ENCODE peak calls at places on chromosomes 6 and 20, in seven cellular contexts. F is left lung, R is tibial nerve, I is ovary, Y is A673, L is BE2C, V is Panc1. N is an unnamed sample. For H3K4me1 and H3K36me3, the result is how much of the 10 kb centered on the place peaks cover.

GRCh38 chr6:137799950-137800568 is 67.0 kb upstream of the TNFAIP3 start:
- DNase-seq in F (no peak), R (no peak), I (no peak), Y (peak), L (peak), V (no peak), N (no peak)

GRCh38 chr6:73929421-73929820 is 233.4 kb downstream of the CD109 start:
- DNase-seq in F (no peak), R (no peak), I (no peak), Y (no peak), L (no peak), V (no peak), N (no peak)

GRCh38 chr6:7201732-7202541 is 94.2 kb downstream of the RREB1 start:
- DNase-seq in F (peak), R (no peak), I (no peak), Y (no peak), L (no peak), V (no peak), N (no peak)

GRCh38 chr6:164035912-164036485 is 621.5 kb downstream of the QKI start:
- DNase-seq in F (no peak), R (no peak), I (no peak), Y (no peak), L (no peak), V (no peak), N (no peak)

GRCh38 chr20:31608256-31608980 is 3.3 kb downstream of the ID1 start:
- DNase-seq in F (peak), R (peak), I (peak), Y (no peak), L (peak), V (no peak), N (peak)

GRCh38 chr6:146871613-146872465 is 273.1 kb downstream of the ADGB start:
- DNase-seq in F (no peak), R (no peak), I (no peak), Y (peak), L (peak), V (no peak), N (no peak)

GRCh38 chr20:8346898-8347297 is 214.8 kb downstream of the PLCB1 start:
- DNase-seq in F (no peak), R (no peak), I (no peak), Y (no peak), L (no peak), V (no peak), N (no peak)

GRCh38 chr20:4064118-4064962 is 49.0 kb upstream of the RNF24 start:
- DNase-seq in F (peak), R (peak), I (peak), Y (peak), L (peak), V (no peak), N (peak)

GRCh38 chr6:116404706-116405105 is 34.0 kb downstream of the DSE start:
- DNase-seq in F (no peak), R (no peak), I (no peak), Y (no peak), L (no peak), V (no peak), N (no peak)

GRCh38 chr6:53706525-53706924 is 41.0 kb upstream of the KLHL31 start:
- DNase-seq in F (no peak), R (no peak), I (no peak), Y (no peak), L (no peak), V (no peak), N (no peak)

GRCh38 chr6:95742895-95743294 is 165.6 kb downstream of the MANEA start:
- DNase-seq in F (no peak), R (no peak), I (no peak), Y (no peak), L (no peak), V (no peak), N (no peak)

GRCh38 chr20:35615667-35616464 is at the start of gene SPAG4:
- DNase-seq in F (peak), R (peak), I (peak), Y (no peak), L (peak), V (peak), N (peak)

GRCh38 chr6:56853541-56853940 is 101.4 kb upstream of the BEND6 start:
- DNase-seq in F (no peak), R (no peak), I (no peak), Y (no peak), L (no peak), V (no peak), N (no peak)

GRCh38 chr6:154352898-154353585 is 3.6 kb downstream of the IPCEF1 start:
- DNase-seq in F (no peak), R (no peak), I (no peak), Y (no peak), L (no peak), V (no peak), N (no peak)

GRCh38 chr6:1745814-1746213 is 136.1 kb downstream of the FOXC1 start:
- DNase-seq in F (no peak), R (no peak), I (no peak), Y (no peak), L (no peak), V (no peak), N (no peak)

GRCh38 chr6:80457044-80457933 is 350.8 kb downstream of the BCKDHB start:
- DNase-seq in F (peak), R (peak), I (peak), Y (peak), L (peak), V (no peak), N (peak)

DNA sequence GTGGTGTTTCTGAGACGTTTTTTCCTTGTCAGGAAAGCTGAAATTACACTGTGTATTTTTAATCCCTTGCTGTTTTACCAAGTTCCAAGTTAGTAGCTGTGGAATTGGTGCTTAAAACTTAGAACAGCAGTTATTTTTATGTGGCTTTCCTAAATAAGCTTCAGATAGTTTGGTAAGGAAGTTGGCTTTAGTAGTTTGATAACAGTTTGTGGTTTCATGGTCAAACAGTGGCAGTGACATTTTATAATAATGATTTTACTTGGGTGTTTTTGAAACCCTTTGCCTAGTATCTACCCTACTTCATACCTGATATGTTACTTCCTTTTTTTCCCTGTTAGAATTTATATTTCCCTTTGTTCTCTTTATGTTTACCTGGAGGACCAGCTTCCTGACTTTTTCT is 164.9 kb downstream of the JARID2 start:
- DNase-seq in F (no peak), R (no peak), I (no peak), Y (no peak), L (no peak), V (no peak), N (no peak)
- H3K4me1 ChIP-seq in F (under half), R (under half), I (under half), Y (under half), L (under half), V (under half), N (under half)

GRCh38 chr20:62321521-62321948 is 18.7 kb downstream of the ADRM1 start:
- DNase-seq in F (no peak), R (no peak), I (no peak), Y (no peak), L (peak), V (no peak), N (no peak)
- H3K36me3 ChIP-seq in F (under half), R (half or more), I (under half), Y (under half), L (under half), V (under half), N (under half)

GRCh38 chr6:157746897-157747296 is 76.1 kb upstream of the SNX9 start:
- DNase-seq in F (no peak), R (no peak), I (no peak), Y (no peak), L (no peak), V (no peak), N (no peak)

GRCh38 chr6:157741889-157742615 is 81.0 kb upstream of the SNX9 start:
- DNase-seq in F (no peak), R (no peak), I (peak), Y (no peak), L (no peak), V (no peak), N (no peak)

GRCh38 chr6:157744202-157744601 is 78.8 kb upstream of the SNX9 start:
- DNase-seq in F (no peak), R (no peak), I (no peak), Y (no peak), L (no peak), V (no peak), N (no peak)

DNA sequence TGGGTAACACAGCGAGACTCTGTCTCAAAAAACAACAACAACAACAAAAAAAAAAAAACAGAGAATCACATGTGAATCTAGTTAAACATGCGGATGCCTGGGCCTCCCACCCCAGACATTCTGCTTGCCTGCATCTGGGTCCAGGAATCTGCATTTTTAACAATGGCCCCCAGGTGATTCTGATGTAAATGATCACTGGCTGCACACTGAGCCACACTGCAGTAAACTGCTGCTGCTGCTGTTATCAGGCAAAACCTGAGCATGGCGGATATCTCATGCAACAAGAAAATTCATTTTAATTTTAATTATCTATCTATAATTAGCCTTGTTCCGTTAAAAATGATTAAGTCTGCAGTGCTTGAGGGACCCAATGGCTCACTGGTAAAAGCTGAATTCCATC is 81.7 kb upstream of the SNX9 start:
- DNase-seq in F (no peak), R (no peak), I (no peak), Y (no peak), L (no peak), V (no peak), N (no peak)
- H3K4me1 ChIP-seq in F (under half), R (under half), I (under half), Y (under half), L (under half), V (under half), N (under half)

DNA sequence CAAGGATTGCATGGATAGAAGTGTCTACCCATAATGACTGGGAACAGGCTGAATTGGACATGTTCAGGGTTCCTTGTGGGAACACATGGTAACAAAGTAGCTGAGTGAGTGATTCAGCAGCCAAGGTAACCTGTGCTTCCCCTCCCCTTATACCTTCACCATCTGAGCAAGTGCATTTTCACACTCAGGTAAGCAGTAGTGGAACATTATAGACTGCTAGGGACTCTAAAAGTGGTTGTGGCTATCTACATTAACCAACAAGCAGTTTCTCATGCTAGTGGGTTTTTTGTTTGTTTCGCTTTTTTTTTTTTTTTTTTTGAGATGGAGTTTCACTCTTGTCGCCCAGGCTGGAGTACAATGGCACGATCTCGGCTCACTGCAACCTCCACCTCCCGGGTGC is 41.4 kb downstream of the KIZ start:
- DNase-seq in F (no peak), R (no peak), I (no peak), Y (no peak), L (no peak), V (no peak), N (no peak)
- H3K36me3 ChIP-seq in F (under half), R (half or more), I (under half), Y (under half), L (under half), V (under half), N (under half)

GRCh38 chr6:144651219-144651618 is 366.1 kb downstream of the UTRN start:
- DNase-seq in F (no peak), R (no peak), I (no peak), Y (no peak), L (no peak), V (no peak), N (no peak)
- H3K4me1 ChIP-seq in F (under half), R (under half), I (under half), Y (under half), L (under half), V (under half), N (under half)

GRCh38 chr6:158049055-158050028 is 67.7 kb downstream of the SYNJ2 start:
- DNase-seq in F (no peak), R (no peak), I (no peak), Y (no peak), L (peak), V (no peak), N (no peak)

GRCh38 chr6:158050107-158050735 is 68.6 kb downstream of the SYNJ2 start:
- DNase-seq in F (no peak), R (no peak), I (no peak), Y (no peak), L (no peak), V (no peak), N (no peak)

GRCh38 chr6:158050955-158051354 is 69.3 kb downstream of the SYNJ2 start:
- DNase-seq in F (no peak), R (no peak), I (no peak), Y (no peak), L (no peak), V (no peak), N (no peak)

GRCh38 chr6:158053377-158054313 is 72.0 kb downstream of the SYNJ2 start:
- DNase-seq in F (no peak), R (no peak), I (no peak), Y (no peak), L (no peak), V (no peak), N (no peak)

GRCh38 chr6:158051968-158052367 is 70.3 kb downstream of the SYNJ2 start:
- DNase-seq in F (no peak), R (no peak), I (no peak), Y (no peak), L (no peak), V (no peak), N (no peak)
- H3K36me3 ChIP-seq in F (under half), R (under half), I (under half), Y (under half), L (under half), V (under half), N (under half)

GRCh38 chr6:33193619-33194018 is 1.4 kb upstream of the COL11A2 start:
- DNase-seq in F (peak), R (no peak), I (no peak), Y (no peak), L (no peak), V (no peak), N (no peak)
- H3K4me1 ChIP-seq in F (under half), R (half or more), I (under half), Y (under half), L (under half), V (under half), N (under half)

GRCh38 chr6:43778131-43778857 is 8.3 kb downstream of the VEGFA start:
- DNase-seq in F (no peak), R (no peak), I (peak), Y (no peak), L (no peak), V (no peak), N (no peak)

GRCh38 chr6:43780891-43781571 is 11.0 kb downstream of the VEGFA start:
- DNase-seq in F (no peak), R (no peak), I (no peak), Y (no peak), L (no peak), V (no peak), N (peak)

GRCh38 chr6:43779864-43780260 is 9.9 kb downstream of the VEGFA start:
- DNase-seq in F (no peak), R (no peak), I (peak), Y (no peak), L (peak), V (no peak), N (peak)

GRCh38 chr6:43780293-43780692 is 10.3 kb downstream of the VEGFA start:
- DNase-seq in F (no peak), R (no peak), I (no peak), Y (no peak), L (no peak), V (no peak), N (no peak)

DNA sequence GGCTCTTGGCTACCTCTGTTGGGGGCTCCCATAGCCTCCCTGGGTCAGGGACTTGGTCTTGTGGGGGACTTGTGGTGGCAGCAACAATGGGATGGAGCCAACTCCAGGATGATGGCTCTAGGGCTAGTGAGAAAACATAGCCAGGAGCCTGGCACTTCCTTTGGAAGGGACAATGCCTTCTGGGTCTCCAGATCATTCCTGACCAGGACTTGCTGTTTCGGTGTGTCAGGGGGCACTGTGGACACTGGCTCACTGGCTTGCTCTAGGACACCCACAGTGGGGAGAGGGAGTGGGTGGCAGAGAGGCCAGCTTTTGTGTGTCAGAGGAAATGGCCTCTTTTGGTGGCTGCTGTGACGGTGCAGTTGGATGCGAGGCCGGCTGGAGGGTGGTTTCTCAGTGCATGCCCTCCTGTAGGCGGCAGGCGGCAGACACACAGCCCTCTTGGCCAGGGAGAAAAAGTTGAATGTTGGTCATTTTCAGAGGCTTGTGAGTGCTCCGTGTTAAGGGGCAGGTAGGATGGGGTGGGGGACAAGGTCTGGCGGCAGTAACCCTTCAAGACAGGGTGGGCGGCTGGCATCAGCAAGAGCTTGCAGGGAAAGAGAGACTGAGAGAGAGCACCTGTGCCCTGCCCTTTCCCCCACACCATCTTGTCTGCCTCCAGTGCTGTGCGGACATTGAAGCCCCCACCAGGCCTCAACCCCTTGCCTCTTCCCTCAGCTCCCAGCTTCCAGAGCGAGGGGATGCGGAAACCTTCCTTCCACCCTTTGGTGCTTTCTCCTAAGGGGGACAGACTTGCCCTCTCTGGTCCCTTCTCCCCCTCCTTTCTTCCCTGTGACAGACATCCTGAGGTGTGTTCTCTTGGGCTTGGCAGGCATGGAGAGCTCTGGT is 9.2 kb downstream of the VEGFA start:
- DNase-seq in F (peak), R (no peak), I (peak), Y (no peak), L (no peak), V (no peak), N (no peak)
- H3K36me3 ChIP-seq in F (under half), R (half or more), I (under half), Y (half or more), L (half or more), V (under half), N (under half)